ENCODE peak calls at places on chromosome 9, in four cellular contexts. V, E, J and N are unnamed samples.

GRCh38 chr9:93893899-93894690 is 61.1 kb downstream of the BARX1 start:
- DNase-seq in V (no peak), E (no peak), J (no peak), N (no peak)

GRCh38 chr9:80125731-80126264 is 554.0 kb downstream of the TLE4 start:
- DNase-seq in V (no peak), E (no peak), J (no peak), N (peak; percentile 92)

GRCh38 chr9:109910616-109911568 is 130.9 kb downstream of the PALM2AKAP2 start:
- DNase-seq in V (peak; percentile 85), E (peak; percentile 73), J (peak; percentile 39), N (peak; percentile 75)

GRCh38 chr9:115649991-115650472 is 503.6 kb upstream of the PAPPA start:
- DNase-seq in V (peak; percentile 91), E (peak; percentile 99), J (no peak), N (peak; percentile 96)

GRCh38 chr9:31736581-31737179 is 647.8 kb upstream of the ACO1 start:
- DNase-seq in V (no peak), E (no peak), J (no peak), N (no peak)

GRCh38 chr9:84146893-84147705 is 166.5 kb downstream of the RMI1 start:
- DNase-seq in V (peak; percentile 92), E (peak; percentile 32), J (no peak), N (no peak)

GRCh38 chr9:93436218-93436617 is 15.3 kb upstream of the FAM120A start:
- DNase-seq in V (no peak), E (no peak), J (no peak), N (no peak)

GRCh38 chr9:2907401-2907800 is 63.5 kb upstream of the PUM3 start:
- DNase-seq in V (no peak), E (no peak), J (no peak), N (no peak)

GRCh38 chr9:5800969-5801738 is 31.8 kb downstream of the ERMP1 start:
- DNase-seq in V (peak; percentile 8), E (no peak), J (no peak), N (peak; percentile 49)

GRCh38 chr9:126452036-126452595 is 125.5 kb downstream of the MVB12B start:
- DNase-seq in V (no peak), E (no peak), J (no peak), N (no peak)
- TF ChIP-seq CTCF in V (no peak), E (no peak), J (no peak), N (no peak)

GRCh38 chr9:95078934-95079333 is 238.6 kb downstream of the FANCC start:
- DNase-seq in V (no peak), E (no peak), J (no peak), N (no peak)
- TF ChIP-seq CTCF in V (no peak), E (no peak), J (no peak), N (no peak)

DNA sequence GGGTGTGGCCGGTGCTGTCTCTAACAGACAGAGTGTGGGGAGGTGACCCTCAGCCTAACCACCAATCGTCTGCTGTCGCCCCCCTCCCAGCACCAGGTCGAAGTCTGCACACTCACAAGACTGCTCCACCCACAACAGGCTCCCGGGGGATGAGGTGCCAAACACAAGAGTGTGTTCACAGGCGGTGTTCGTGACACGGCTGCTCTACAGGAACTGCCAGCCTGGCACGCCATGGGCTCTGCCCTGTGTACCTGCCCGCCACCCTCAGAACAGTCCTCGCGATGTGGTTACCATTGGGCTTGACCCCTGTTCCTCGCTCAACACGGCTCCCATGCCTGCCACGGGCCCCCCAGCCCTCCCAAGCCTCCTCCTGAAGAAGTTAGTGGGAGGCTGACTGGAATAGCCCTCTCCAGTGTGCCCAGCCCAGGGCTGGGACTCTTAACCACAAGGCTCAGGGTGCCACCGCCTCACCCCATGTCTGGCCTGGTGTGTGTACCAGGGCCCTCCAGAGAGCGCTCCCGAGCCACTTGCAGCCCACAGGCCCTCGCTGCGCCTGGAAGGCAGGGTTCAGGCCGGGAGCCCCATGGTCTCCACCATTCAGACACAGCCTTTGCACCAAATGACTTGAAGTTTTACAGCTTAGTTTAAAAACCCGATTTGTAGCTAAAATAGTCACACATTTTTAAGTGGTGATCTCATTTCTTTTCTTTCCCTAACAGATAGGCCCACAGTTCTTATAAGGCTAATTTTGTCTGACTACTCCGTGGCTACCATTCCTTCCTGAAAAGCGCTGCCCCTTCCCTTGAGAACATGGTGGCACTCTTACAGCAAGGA is 102.5 kb downstream of the CAMSAP1 start:
- DNase-seq in V (peak; percentile 15), E (no peak), J (no peak), N (peak; percentile 38)
- TF ChIP-seq CTCF in V (no peak), E (no peak), J (no peak), N (no peak)

GRCh38 chr9:15231788-15232635 is 75.0 kb downstream of the TTC39B start:
- DNase-seq in V (peak; percentile 44), E (peak; percentile 50), J (peak; percentile 13), N (peak; percentile 14)
- TF ChIP-seq CTCF in V (peak; percentile 67), E (peak; percentile 69), J (peak; percentile 43), N (peak; percentile 24)

GRCh38 chr9:95077053-95077765 is 240.3 kb downstream of the FANCC start:
- DNase-seq in V (no peak), E (no peak), J (no peak), N (no peak)
- TF ChIP-seq CTCF in V (no peak), E (peak; percentile 6), J (no peak), N (no peak)

DNA sequence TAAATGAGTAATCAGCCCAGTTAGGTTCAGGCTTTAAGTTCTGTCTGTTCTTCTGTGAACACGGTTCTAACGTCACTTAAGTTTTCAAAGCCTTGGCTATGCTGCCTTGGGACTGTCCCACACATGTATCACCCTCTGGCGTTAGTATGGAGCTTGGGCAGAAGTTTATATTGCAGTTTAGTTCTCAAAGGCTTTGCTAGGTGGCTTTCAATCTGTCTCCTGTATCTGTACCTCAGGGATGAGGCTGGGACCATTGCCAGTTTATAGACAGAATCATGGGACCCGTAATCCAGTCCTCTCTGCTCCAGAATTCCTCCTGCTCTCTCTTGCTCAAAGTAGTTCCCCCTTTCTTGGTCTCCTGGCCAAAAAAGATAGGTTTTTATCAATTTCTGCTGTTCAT is 12.1 kb downstream of the C9orf40 start:
- DNase-seq in V (no peak), E (peak; percentile 54), J (no peak), N (no peak)
- TF ChIP-seq CTCF in V (no peak), E (peak; percentile 40), J (no peak), N (no peak)

GRCh38 chr9:113215142-113215541 is 5.9 kb downstream of the FKBP15 start:
- DNase-seq in V (no peak), E (peak; percentile 59), J (no peak), N (peak; percentile 41)
- TF ChIP-seq CTCF in V (no peak), E (no peak), J (no peak), N (no peak)